ENCODE peak calls at places on chromosomes 4 and X, in eight cellular contexts. S is pancreas, Y is fibroblast of the aortic adventitia, P is hepatocyte, I is HFF-Myc, H is endothelial cell of umbilical vein, N is Panc1, B is lower lobe of right lung. R is an unnamed sample.

GRCh38 chr4:3261411-3262207 is 12.7 kb downstream of the MSANTD1 start:
- DNase-seq in P (no peak), S (no peak), Y (no peak), H (no peak), I (no peak), N (no peak), B (no peak), R (no peak)

GRCh38 chr4:36043901-36044300 is 200.4 kb downstream of the ARAP2 start:
- DNase-seq in H (no peak), P (no peak), I (no peak), N (no peak), B (no peak), S (no peak), Y (no peak), R (no peak)

GRCh38 chr4:52914051-52914605 is 52.0 kb downstream of the RASL11B start:
- DNase-seq in S (no peak), N (no peak), I (peak), P (peak), H (peak), Y (peak), B (no peak), R (peak)

GRCh38 chr4:118033148-118034060 is 882 bp upstream of the NDST3 start:
- DNase-seq in N (no peak), I (peak), S (peak), Y (peak), H (peak), B (peak), P (peak), R (no peak)

GRCh38 chrX:67587946-67588624 is 44.3 kb downstream of the AR start:
- DNase-seq in S (no peak), H (no peak), Y (peak), B (no peak), I (no peak), N (no peak), P (no peak), R (no peak)

GRCh38 chr4:108168672-108169562 is at the start of gene LEF1:
- DNase-seq in N (no peak), H (peak), I (no peak), B (no peak), S (peak), P (peak), Y (peak), R (no peak)

GRCh38 chr4:9987749-9988346 is 33.4 kb downstream of the SLC2A9 start:
- DNase-seq in S (no peak), B (no peak), N (no peak), P (no peak), I (no peak), H (no peak), Y (no peak), R (no peak)

GRCh38 chrX:48306175-48306574 is 50.3 kb downstream of the SSX3 start:
- DNase-seq in P (no peak), I (no peak), B (no peak), Y (no peak), N (no peak), H (no peak), S (no peak), R (no peak)

GRCh38 chr4:24413311-24413784 is 171.0 kb downstream of the DHX15 start:
- DNase-seq in I (no peak), S (no peak), N (no peak), H (no peak), Y (no peak), P (no peak), B (no peak), R (no peak)

GRCh38 chrX:46739736-46740135 is 19.2 kb downstream of the SLC9A7 start:
- DNase-seq in B (no peak), Y (no peak), S (no peak), P (no peak), N (no peak), H (no peak), I (no peak), R (no peak)

GRCh38 chr4:163492951-163493504 is 1.5 kb upstream of the TMA16 start:
- DNase-seq in N (no peak), P (no peak), B (no peak), Y (no peak), H (peak), S (no peak), I (no peak), R (no peak)

GRCh38 chr4:185566972-185567749 is 31.9 kb upstream of the PDLIM3 start:
- DNase-seq in Y (peak), P (peak), B (no peak), N (no peak), H (peak), S (no peak), I (peak), R (no peak)

GRCh38 chr4:99642725-99643489 is 14.7 kb downstream of the C4orf54 start:
- DNase-seq in Y (peak), B (no peak), I (no peak), H (no peak), P (no peak), N (no peak), S (peak), R (no peak)

GRCh38 chr4:87633239-87633638 is 16.8 kb upstream of the DMP1 start:
- DNase-seq in Y (peak), H (peak), N (no peak), I (peak), B (no peak), P (peak), S (no peak), R (peak)

GRCh38 chr4:102169345-102169744 is 175.9 kb downstream of the SLC39A8 start:
- DNase-seq in S (no peak), P (peak), Y (peak), I (no peak), N (no peak), H (no peak), B (no peak), R (no peak)

GRCh38 chr4:48976007-48976406 is 10.1 kb upstream of the CWH43 start:
- DNase-seq in H (no peak), S (no peak), B (no peak), Y (no peak), I (no peak), N (no peak), P (no peak), R (no peak)

GRCh38 chr4:7076694-7077082 is 8.8 kb upstream of the GRPEL1 start:
- DNase-seq in B (no peak), N (no peak), S (no peak), I (no peak), Y (no peak), H (no peak), P (no peak), R (no peak)

GRCh38 chrX:151912780-151913179 is at the start of gene MAGEA4:
- DNase-seq in I (no peak), P (no peak), S (no peak), N (no peak), H (no peak), Y (no peak), B (no peak), R (no peak)

GRCh38 chr4:46329118-46329976 is 60.6 kb downstream of the GABRA2 start:
- DNase-seq in Y (no peak), I (no peak), N (peak), S (no peak), P (peak), H (no peak), B (no peak), R (no peak)

GRCh38 chr4:182143086-182143821 is 99.9 kb upstream of the TENM3 start:
- DNase-seq in Y (peak), B (no peak), P (peak), H (no peak), S (no peak), N (no peak), I (no peak), R (no peak)

DNA sequence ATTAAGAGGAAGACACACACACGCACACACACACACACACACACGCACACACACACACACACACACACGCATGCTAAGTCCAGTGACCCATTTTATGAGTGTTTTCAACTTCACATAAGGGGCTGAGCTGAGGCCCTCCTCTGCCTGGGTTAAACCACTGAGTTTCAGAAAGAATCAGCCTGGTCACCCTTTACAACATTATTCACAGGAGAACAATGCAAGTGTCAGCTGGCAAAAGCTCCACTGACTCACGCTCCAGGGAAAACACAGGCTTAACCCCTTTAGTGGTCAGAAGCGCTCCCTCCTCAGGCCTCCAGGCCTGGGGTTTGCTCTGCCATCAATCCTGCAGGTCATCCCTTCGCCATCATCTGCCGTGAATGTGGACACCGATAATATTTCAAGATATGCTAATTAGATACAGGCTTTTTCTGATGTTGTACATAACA is 46.9 kb downstream of the ACOX3 start:
- DNase-seq in N (peak), B (no peak), P (peak), S (no peak), I (peak), Y (peak), H (peak), R (peak)
- TF ChIP-seq CTCF in N (no peak), B (no peak), P (no peak), S (no peak), I (no peak), Y (peak), H (no peak), R (peak)

GRCh38 chr4:41256740-41257256 is at the start of gene UCHL1:
- DNase-seq in S (peak), P (peak), N (no peak), H (peak), I (peak), Y (peak), B (no peak), R (peak)
- H3K4me3 ChIP-seq in S (peak), P (peak), N (peak), H (peak), I (peak), Y (peak), B (peak), R (peak)

GRCh38 chr4:121736735-121737351 is 28.1 kb downstream of the SMIM43 start:
- DNase-seq in N (no peak), Y (peak), B (no peak), I (peak), S (no peak), H (peak), P (peak), R (no peak)
- TF ChIP-seq CTCF in N (peak), Y (peak), B (peak), I (peak), S (peak), H (peak), P (peak), R (peak)

GRCh38 chr4:69096810-69097209 is 536 bp downstream of the UGT2B7 start:
- DNase-seq in I (no peak), P (no peak), N (no peak), S (no peak), Y (no peak), H (no peak), B (no peak), R (no peak)
- H3K4me3 ChIP-seq in I (no peak), P (no peak), N (no peak), S (no peak), Y (no peak), H (no peak), B (no peak), R (no peak)